ENCODE peak calls at places on chromosomes 16 and 17, in four cellular contexts. One of them, this sample, is unnamed.

GRCh38 chr17:1870592-1870991 is 40.8 kb downstream of the RPA1 start:
- DNase-seq in transverse colon: no peak
- DNase-seq in mesothelial cell of epicardium: no peak
- DNase-seq in SK-N-SH: no peak
- DNase-seq in this sample: no peak

GRCh38 chr16:12027091-12027490 is 50.6 kb downstream of the SNX29 start:
- DNase-seq in transverse colon: no peak
- DNase-seq in mesothelial cell of epicardium: no peak
- DNase-seq in SK-N-SH: peak
- DNase-seq in this sample: no peak

GRCh38 chr17:55527520-55528118 is 16.4 kb upstream of the SMIM36 start:
- DNase-seq in transverse colon: no peak
- DNase-seq in mesothelial cell of epicardium: no peak
- DNase-seq in SK-N-SH: peak
- DNase-seq in this sample: no peak

GRCh38 chr17:51152766-51153209 is 571 bp upstream of the NME1 start:
- DNase-seq in transverse colon: no peak
- DNase-seq in mesothelial cell of epicardium: no peak
- DNase-seq in SK-N-SH: peak
- DNase-seq in this sample: no peak

GRCh38 chr16:49148410-49148809 is 133.2 kb downstream of the CBLN1 start:
- DNase-seq in transverse colon: no peak
- DNase-seq in mesothelial cell of epicardium: no peak
- DNase-seq in SK-N-SH: no peak
- DNase-seq in this sample: no peak

GRCh38 chr17:50365649-50366393 is 7.2 kb downstream of the MRPL27 start:
- DNase-seq in transverse colon: no peak
- DNase-seq in mesothelial cell of epicardium: no peak
- DNase-seq in SK-N-SH: no peak
- DNase-seq in this sample: peak

GRCh38 chr17:49755681-49756283 is 8.1 kb downstream of the FAM117A start:
- DNase-seq in transverse colon: no peak
- DNase-seq in mesothelial cell of epicardium: no peak
- DNase-seq in SK-N-SH: no peak
- DNase-seq in this sample: no peak

GRCh38 chr17:54099221-54099620 is 276.5 kb downstream of the KIF2B start:
- DNase-seq in transverse colon: no peak
- DNase-seq in mesothelial cell of epicardium: no peak
- DNase-seq in SK-N-SH: no peak
- DNase-seq in this sample: no peak

GRCh38 chr17:77822302-77823030 is 136.0 kb upstream of the TNRC6C start:
- DNase-seq in transverse colon: peak
- DNase-seq in mesothelial cell of epicardium: no peak
- DNase-seq in SK-N-SH: no peak
- DNase-seq in this sample: no peak

GRCh38 chr16:47881574-47881973 is 274.2 kb downstream of the ABCC12 start:
- DNase-seq in transverse colon: no peak
- DNase-seq in mesothelial cell of epicardium: no peak
- DNase-seq in SK-N-SH: no peak
- DNase-seq in this sample: no peak

GRCh38 chr17:44363613-44364159 is at the start of gene FAM171A2:
- DNase-seq in transverse colon: peak
- DNase-seq in mesothelial cell of epicardium: peak
- DNase-seq in SK-N-SH: peak
- DNase-seq in this sample: no peak

GRCh38 chr17:21251611-21252010 is 1.6 kb downstream of the NATD1 start:
- DNase-seq in transverse colon: no peak
- DNase-seq in mesothelial cell of epicardium: no peak
- DNase-seq in SK-N-SH: no peak
- DNase-seq in this sample: no peak

GRCh38 chr17:40563371-40564052 is 1.8 kb downstream of the CCR7 start:
- DNase-seq in transverse colon: no peak
- DNase-seq in mesothelial cell of epicardium: no peak
- DNase-seq in SK-N-SH: no peak
- DNase-seq in this sample: no peak

GRCh38 chr16:85069171-85069570 is 41.6 kb downstream of the KIAA0513 start:
- DNase-seq in transverse colon: no peak
- DNase-seq in mesothelial cell of epicardium: no peak
- DNase-seq in SK-N-SH: no peak
- DNase-seq in this sample: no peak

GRCh38 chr16:318628-319027 is 33.9 kb downstream of the AXIN1 start:
- DNase-seq in transverse colon: no peak
- DNase-seq in mesothelial cell of epicardium: no peak
- DNase-seq in SK-N-SH: peak
- DNase-seq in this sample: no peak
- TF ChIP-seq CTCF in transverse colon: no peak
- TF ChIP-seq CTCF in mesothelial cell of epicardium: no peak
- TF ChIP-seq CTCF in SK-N-SH: no peak
- TF ChIP-seq CTCF in this sample: no peak

DNA sequence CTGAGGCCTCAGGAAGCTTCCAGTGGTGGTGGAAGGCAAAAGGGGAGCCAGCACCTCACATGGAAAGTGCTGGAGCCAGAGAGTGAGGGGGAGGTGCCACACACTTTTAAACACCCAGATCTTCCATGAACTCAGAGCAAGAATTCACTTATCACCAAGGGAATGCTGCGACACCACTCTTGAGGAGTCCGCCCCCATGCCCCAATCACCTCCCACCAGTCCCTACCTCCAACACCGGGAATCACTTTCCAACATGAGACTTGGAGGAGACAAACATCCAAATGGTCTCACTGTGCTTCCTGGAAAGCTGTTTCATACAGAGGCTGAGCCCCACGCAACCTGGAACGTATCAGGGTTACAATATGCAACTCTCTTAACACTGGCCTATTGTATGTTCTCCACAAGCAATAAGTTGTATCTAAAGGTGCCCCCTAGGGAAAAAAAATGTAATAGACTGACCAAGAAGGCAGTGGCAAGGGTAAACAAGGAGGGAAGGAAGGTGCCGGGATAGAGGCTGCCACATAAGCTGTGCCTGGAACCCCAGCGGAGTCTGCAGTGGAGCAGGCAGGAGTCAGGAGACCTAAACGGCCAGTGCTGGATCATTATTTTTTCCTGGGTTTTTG is 106.7 kb upstream of the FOXF1 start:
- DNase-seq in transverse colon: no peak
- DNase-seq in mesothelial cell of epicardium: no peak
- DNase-seq in SK-N-SH: no peak
- DNase-seq in this sample: no peak
- TF ChIP-seq CTCF in transverse colon: no peak
- TF ChIP-seq CTCF in mesothelial cell of epicardium: no peak
- TF ChIP-seq CTCF in SK-N-SH: peak
- TF ChIP-seq CTCF in this sample: no peak

GRCh38 chr16:75996491-75996890 is 270.2 kb upstream of the CPHXL start:
- DNase-seq in transverse colon: no peak
- DNase-seq in mesothelial cell of epicardium: no peak
- DNase-seq in SK-N-SH: no peak
- DNase-seq in this sample: no peak
- TF ChIP-seq CTCF in transverse colon: no peak
- TF ChIP-seq CTCF in mesothelial cell of epicardium: no peak
- TF ChIP-seq CTCF in SK-N-SH: no peak
- TF ChIP-seq CTCF in this sample: no peak

DNA sequence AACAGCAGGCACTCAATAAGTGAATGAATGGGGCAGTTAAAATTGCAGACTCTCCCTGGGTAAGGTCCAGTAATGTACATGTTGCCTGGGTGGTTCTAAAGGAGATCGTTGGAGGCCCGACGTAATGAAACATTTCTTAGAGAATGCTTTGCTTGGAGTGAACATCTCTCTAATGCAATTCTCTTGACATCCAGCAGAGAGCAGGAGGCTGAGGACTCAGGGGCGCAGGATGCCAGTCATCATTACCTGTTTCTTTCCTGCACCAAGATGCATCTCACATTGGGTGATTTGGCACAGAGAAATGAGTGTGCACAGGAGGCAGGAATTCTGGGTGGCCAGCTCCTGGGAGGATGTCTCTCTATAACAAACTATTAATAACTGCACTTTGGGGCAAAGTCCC is 130.3 kb upstream of the RBBP6 start:
- DNase-seq in transverse colon: no peak
- DNase-seq in mesothelial cell of epicardium: no peak
- DNase-seq in SK-N-SH: peak
- DNase-seq in this sample: no peak
- TF ChIP-seq CTCF in transverse colon: no peak
- TF ChIP-seq CTCF in mesothelial cell of epicardium: no peak
- TF ChIP-seq CTCF in SK-N-SH: peak
- TF ChIP-seq CTCF in this sample: no peak

GRCh38 chr16:78215222-78215621 is 115.8 kb downstream of the WWOX start:
- DNase-seq in transverse colon: no peak
- DNase-seq in mesothelial cell of epicardium: no peak
- DNase-seq in SK-N-SH: no peak
- DNase-seq in this sample: no peak

GRCh38 chr16:78212674-78213073 is 113.2 kb downstream of the WWOX start:
- DNase-seq in transverse colon: no peak
- DNase-seq in mesothelial cell of epicardium: no peak
- DNase-seq in SK-N-SH: no peak
- DNase-seq in this sample: no peak

GRCh38 chr16:78216166-78216745 is 116.8 kb downstream of the WWOX start:
- DNase-seq in transverse colon: no peak
- DNase-seq in mesothelial cell of epicardium: no peak
- DNase-seq in SK-N-SH: no peak
- DNase-seq in this sample: no peak

GRCh38 chr16:78211951-78212350 is 112.5 kb downstream of the WWOX start:
- DNase-seq in transverse colon: no peak
- DNase-seq in mesothelial cell of epicardium: no peak
- DNase-seq in SK-N-SH: no peak
- DNase-seq in this sample: no peak

DNA sequence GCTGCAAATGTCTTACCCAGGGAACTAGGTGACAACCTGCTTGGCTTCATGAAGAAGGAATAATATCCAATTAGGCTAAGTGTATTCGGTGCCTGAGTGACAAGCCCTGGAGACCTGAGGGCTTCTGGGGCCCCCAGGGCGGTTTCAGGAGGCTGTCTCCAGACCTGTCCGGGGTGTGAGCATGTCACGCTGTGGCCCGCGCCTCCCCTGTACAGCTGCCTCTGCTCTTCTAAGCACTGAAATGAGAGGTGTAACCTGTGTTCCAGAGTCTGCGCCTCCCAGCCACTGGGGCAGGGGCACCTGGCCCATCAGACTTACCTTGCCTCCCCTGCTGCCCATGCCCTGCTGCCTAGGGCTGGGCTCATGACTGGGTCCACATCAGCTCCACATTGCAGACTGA is 114.3 kb downstream of the WWOX start:
- DNase-seq in transverse colon: no peak
- DNase-seq in mesothelial cell of epicardium: no peak
- DNase-seq in SK-N-SH: no peak
- DNase-seq in this sample: no peak
- TF ChIP-seq CTCF in transverse colon: no peak
- TF ChIP-seq CTCF in mesothelial cell of epicardium: no peak
- TF ChIP-seq CTCF in SK-N-SH: no peak
- TF ChIP-seq CTCF in this sample: no peak